ENCODE peak calls at places on chromosome 18, in six cellular contexts. One of them, this sample, is unnamed.

GRCh38 chr18:61891271-61891670 is 1.5 kb downstream of the RNF152 start:
- DNase-seq in lower leg skin: no peak
- DNase-seq in dorsolateral prefrontal cortex: no peak
- DNase-seq in WTC11: no peak
- DNase-seq in coronary artery: no peak
- DNase-seq in mammary epithelial cell: peak
- DNase-seq in this sample: no peak

GRCh38 chr18:23627325-23627724 is 35.4 kb downstream of the ANKRD29 start:
- DNase-seq in lower leg skin: no peak
- DNase-seq in dorsolateral prefrontal cortex: no peak
- DNase-seq in WTC11: no peak
- DNase-seq in coronary artery: no peak
- DNase-seq in mammary epithelial cell: peak
- DNase-seq in this sample: peak

GRCh38 chr18:5463390-5463789 is 80.4 kb downstream of the EPB41L3 start:
- DNase-seq in lower leg skin: peak
- DNase-seq in dorsolateral prefrontal cortex: no peak
- DNase-seq in WTC11: no peak
- DNase-seq in coronary artery: no peak
- DNase-seq in mammary epithelial cell: no peak
- DNase-seq in this sample: peak

GRCh38 chr18:22169011-22169888 is at the start of gene GATA6:
- DNase-seq in lower leg skin: peak
- DNase-seq in dorsolateral prefrontal cortex: no peak
- DNase-seq in WTC11: peak
- DNase-seq in coronary artery: peak
- DNase-seq in mammary epithelial cell: peak
- DNase-seq in this sample: peak

GRCh38 chr18:10010611-10011015 is 96.8 kb downstream of the VAPA start:
- DNase-seq in lower leg skin: peak
- DNase-seq in dorsolateral prefrontal cortex: peak
- DNase-seq in WTC11: no peak
- DNase-seq in coronary artery: peak
- DNase-seq in mammary epithelial cell: peak
- DNase-seq in this sample: peak

GRCh38 chr18:63979409-63979908 is 9.6 kb downstream of the SERPINB8 start:
- DNase-seq in lower leg skin: no peak
- DNase-seq in dorsolateral prefrontal cortex: peak
- DNase-seq in WTC11: peak
- DNase-seq in coronary artery: no peak
- DNase-seq in mammary epithelial cell: peak
- DNase-seq in this sample: no peak

GRCh38 chr18:4125246-4125938 is 329.7 kb downstream of the DLGAP1 start:
- DNase-seq in lower leg skin: no peak
- DNase-seq in dorsolateral prefrontal cortex: no peak
- DNase-seq in WTC11: no peak
- DNase-seq in coronary artery: no peak
- DNase-seq in mammary epithelial cell: no peak
- DNase-seq in this sample: no peak

GRCh38 chr18:68034293-68034692 is 517.8 kb upstream of the DSEL start:
- DNase-seq in lower leg skin: no peak
- DNase-seq in dorsolateral prefrontal cortex: no peak
- DNase-seq in WTC11: no peak
- DNase-seq in coronary artery: no peak
- DNase-seq in mammary epithelial cell: no peak
- DNase-seq in this sample: no peak

GRCh38 chr18:75581336-75582121 is 154.0 kb upstream of the SMIM21 start:
- DNase-seq in lower leg skin: no peak
- DNase-seq in dorsolateral prefrontal cortex: no peak
- DNase-seq in WTC11: no peak
- DNase-seq in coronary artery: no peak
- DNase-seq in mammary epithelial cell: no peak
- DNase-seq in this sample: no peak

GRCh38 chr18:8702668-8703067 is 2.7 kb upstream of the MTCL1 start:
- DNase-seq in lower leg skin: no peak
- DNase-seq in dorsolateral prefrontal cortex: no peak
- DNase-seq in WTC11: no peak
- DNase-seq in coronary artery: no peak
- DNase-seq in mammary epithelial cell: no peak
- DNase-seq in this sample: no peak

GRCh38 chr18:45916302-45916701 is 50.8 kb downstream of the EPG5 start:
- DNase-seq in lower leg skin: no peak
- DNase-seq in dorsolateral prefrontal cortex: no peak
- DNase-seq in WTC11: peak
- DNase-seq in coronary artery: no peak
- DNase-seq in mammary epithelial cell: no peak
- DNase-seq in this sample: no peak

GRCh38 chr18:79627750-79628294 is 51.8 kb upstream of the CTDP1 start:
- DNase-seq in lower leg skin: peak
- DNase-seq in dorsolateral prefrontal cortex: no peak
- DNase-seq in WTC11: no peak
- DNase-seq in coronary artery: no peak
- DNase-seq in mammary epithelial cell: no peak
- DNase-seq in this sample: no peak

GRCh38 chr18:77407733-77408132 is 158.1 kb downstream of the GALR1 start:
- DNase-seq in lower leg skin: no peak
- DNase-seq in dorsolateral prefrontal cortex: no peak
- DNase-seq in WTC11: no peak
- DNase-seq in coronary artery: no peak
- DNase-seq in mammary epithelial cell: no peak
- DNase-seq in this sample: no peak

GRCh38 chr18:10320201-10320600 is 134.2 kb upstream of the APCDD1 start:
- DNase-seq in lower leg skin: peak
- DNase-seq in dorsolateral prefrontal cortex: no peak
- DNase-seq in WTC11: no peak
- DNase-seq in coronary artery: no peak
- DNase-seq in mammary epithelial cell: no peak
- DNase-seq in this sample: no peak

GRCh38 chr18:26719909-26720308 is 145.6 kb downstream of the AQP4 start:
- DNase-seq in lower leg skin: no peak
- DNase-seq in dorsolateral prefrontal cortex: no peak
- DNase-seq in WTC11: no peak
- DNase-seq in coronary artery: no peak
- DNase-seq in mammary epithelial cell: no peak
- DNase-seq in this sample: no peak

GRCh38 chr18:48186861-48187260 is 222.3 kb downstream of the ZBTB7C start:
- DNase-seq in lower leg skin: no peak
- DNase-seq in dorsolateral prefrontal cortex: no peak
- DNase-seq in WTC11: no peak
- DNase-seq in coronary artery: no peak
- DNase-seq in mammary epithelial cell: no peak
- DNase-seq in this sample: no peak

GRCh38 chr18:74373428-74373827 is 57.8 kb downstream of the C18orf63 start:
- DNase-seq in lower leg skin: no peak
- DNase-seq in dorsolateral prefrontal cortex: no peak
- DNase-seq in WTC11: no peak
- DNase-seq in coronary artery: no peak
- DNase-seq in mammary epithelial cell: no peak
- DNase-seq in this sample: no peak

GRCh38 chr18:7021994-7022840 is 95.4 kb downstream of the LAMA1 start:
- DNase-seq in lower leg skin: no peak
- DNase-seq in dorsolateral prefrontal cortex: no peak
- DNase-seq in WTC11: no peak
- DNase-seq in coronary artery: no peak
- DNase-seq in mammary epithelial cell: peak
- DNase-seq in this sample: no peak
- TF ChIP-seq CTCF in lower leg skin: no peak
- TF ChIP-seq CTCF in dorsolateral prefrontal cortex: peak
- TF ChIP-seq CTCF in WTC11: no peak
- TF ChIP-seq CTCF in coronary artery: no peak
- TF ChIP-seq CTCF in mammary epithelial cell: peak
- TF ChIP-seq CTCF in this sample: peak

GRCh38 chr18:66557091-66557490 is 46.8 kb downstream of the CDH19 start:
- DNase-seq in lower leg skin: no peak
- DNase-seq in dorsolateral prefrontal cortex: no peak
- DNase-seq in WTC11: no peak
- DNase-seq in coronary artery: no peak
- DNase-seq in mammary epithelial cell: peak
- DNase-seq in this sample: no peak

GRCh38 chr18:66558773-66559172 is 45.1 kb downstream of the CDH19 start:
- DNase-seq in lower leg skin: no peak
- DNase-seq in dorsolateral prefrontal cortex: no peak
- DNase-seq in WTC11: no peak
- DNase-seq in coronary artery: no peak
- DNase-seq in mammary epithelial cell: peak
- DNase-seq in this sample: no peak

GRCh38 chr18:66562279-66562678 is 41.6 kb downstream of the CDH19 start:
- DNase-seq in lower leg skin: no peak
- DNase-seq in dorsolateral prefrontal cortex: no peak
- DNase-seq in WTC11: no peak
- DNase-seq in coronary artery: no peak
- DNase-seq in mammary epithelial cell: no peak
- DNase-seq in this sample: no peak

GRCh38 chr18:66564236-66564635 is 39.7 kb downstream of the CDH19 start:
- DNase-seq in lower leg skin: no peak
- DNase-seq in dorsolateral prefrontal cortex: no peak
- DNase-seq in WTC11: no peak
- DNase-seq in coronary artery: no peak
- DNase-seq in mammary epithelial cell: no peak
- DNase-seq in this sample: no peak

GRCh38 chr18:66560092-66560491 is 43.8 kb downstream of the CDH19 start:
- DNase-seq in lower leg skin: no peak
- DNase-seq in dorsolateral prefrontal cortex: no peak
- DNase-seq in WTC11: no peak
- DNase-seq in coronary artery: no peak
- DNase-seq in mammary epithelial cell: peak
- DNase-seq in this sample: no peak
- TF ChIP-seq CTCF in lower leg skin: no peak
- TF ChIP-seq CTCF in dorsolateral prefrontal cortex: peak
- TF ChIP-seq CTCF in WTC11: peak
- TF ChIP-seq CTCF in coronary artery: no peak
- TF ChIP-seq CTCF in mammary epithelial cell: peak
- TF ChIP-seq CTCF in this sample: no peak

DNA sequence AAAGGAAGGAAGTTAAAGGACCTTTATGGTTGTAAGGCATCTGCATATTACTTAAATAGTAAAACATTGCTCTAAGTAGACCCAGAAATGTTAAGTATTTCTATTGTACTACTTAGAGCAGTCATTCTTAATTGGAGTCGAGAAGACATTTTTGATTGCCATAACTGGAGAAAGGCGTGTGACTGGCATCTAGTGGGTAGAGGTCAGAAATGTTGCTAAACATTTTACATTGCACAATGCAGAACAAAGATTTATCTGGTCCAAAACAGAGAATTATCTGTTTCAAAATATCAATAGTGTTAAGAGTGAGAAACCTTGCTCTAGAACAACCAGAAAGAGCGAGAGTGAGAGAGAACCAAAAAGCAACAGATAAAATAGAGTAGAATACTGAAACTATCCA is 23.3 kb upstream of the ROCK1 start:
- DNase-seq in lower leg skin: no peak
- DNase-seq in dorsolateral prefrontal cortex: no peak
- DNase-seq in WTC11: no peak
- DNase-seq in coronary artery: no peak
- DNase-seq in mammary epithelial cell: peak
- DNase-seq in this sample: no peak
- TF ChIP-seq CTCF in lower leg skin: no peak
- TF ChIP-seq CTCF in dorsolateral prefrontal cortex: peak
- TF ChIP-seq CTCF in WTC11: no peak
- TF ChIP-seq CTCF in coronary artery: no peak
- TF ChIP-seq CTCF in mammary epithelial cell: peak
- TF ChIP-seq CTCF in this sample: peak

GRCh38 chr18:40293311-40293710 is 1661.7 kb upstream of the PIK3C3 start:
- DNase-seq in lower leg skin: no peak
- DNase-seq in dorsolateral prefrontal cortex: no peak
- DNase-seq in WTC11: no peak
- DNase-seq in coronary artery: no peak
- DNase-seq in mammary epithelial cell: peak
- DNase-seq in this sample: no peak
- TF ChIP-seq CTCF in lower leg skin: no peak
- TF ChIP-seq CTCF in dorsolateral prefrontal cortex: peak
- TF ChIP-seq CTCF in WTC11: no peak
- TF ChIP-seq CTCF in coronary artery: no peak
- TF ChIP-seq CTCF in mammary epithelial cell: peak
- TF ChIP-seq CTCF in this sample: no peak

DNA sequence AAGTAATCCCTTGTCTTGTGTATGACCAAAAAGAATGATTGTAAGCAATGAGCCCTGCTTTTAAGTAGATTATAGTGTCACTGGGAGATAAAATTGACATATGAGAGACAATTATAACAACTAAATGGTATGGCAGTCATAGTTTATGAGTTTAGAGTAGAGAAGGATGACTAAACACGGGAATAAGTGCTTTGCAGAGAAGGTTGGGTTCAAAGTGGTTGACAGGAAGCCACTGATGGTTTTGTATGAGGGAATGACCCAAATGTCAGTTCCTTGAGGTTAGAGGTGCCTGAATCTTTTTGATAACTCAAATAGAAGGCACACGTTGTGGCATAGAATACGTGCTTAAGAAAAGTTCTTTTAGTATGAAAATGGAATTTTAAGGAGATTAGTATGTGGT is 199.7 kb upstream of the TCF4 start:
- DNase-seq in lower leg skin: no peak
- DNase-seq in dorsolateral prefrontal cortex: no peak
- DNase-seq in WTC11: no peak
- DNase-seq in coronary artery: no peak
- DNase-seq in mammary epithelial cell: no peak
- DNase-seq in this sample: no peak
- TF ChIP-seq CTCF in lower leg skin: no peak
- TF ChIP-seq CTCF in dorsolateral prefrontal cortex: no peak
- TF ChIP-seq CTCF in WTC11: no peak
- TF ChIP-seq CTCF in coronary artery: no peak
- TF ChIP-seq CTCF in mammary epithelial cell: no peak
- TF ChIP-seq CTCF in this sample: no peak

DNA sequence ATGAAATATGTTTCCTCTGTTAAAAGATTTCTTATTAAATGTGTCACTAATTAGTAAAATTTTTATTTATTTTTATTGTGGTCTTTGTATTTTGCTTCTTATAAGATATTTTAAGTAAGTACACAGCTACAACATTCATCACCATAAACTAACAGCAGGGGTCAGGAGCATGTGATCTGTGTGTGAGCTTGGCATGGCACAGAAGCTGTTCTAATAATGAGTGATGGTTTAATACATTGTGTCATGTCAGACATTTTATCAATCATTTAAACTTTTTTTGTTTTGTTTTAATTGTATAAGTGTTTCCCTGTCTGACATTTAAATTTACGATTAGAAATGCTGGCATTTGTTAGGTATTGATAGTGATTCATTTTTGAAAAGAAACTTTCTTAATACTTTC is 585.4 kb downstream of the DSC3 start:
- DNase-seq in lower leg skin: no peak
- DNase-seq in dorsolateral prefrontal cortex: no peak
- DNase-seq in WTC11: no peak
- DNase-seq in coronary artery: no peak
- DNase-seq in mammary epithelial cell: no peak
- DNase-seq in this sample: no peak
- TF ChIP-seq CTCF in lower leg skin: no peak
- TF ChIP-seq CTCF in dorsolateral prefrontal cortex: no peak
- TF ChIP-seq CTCF in WTC11: no peak
- TF ChIP-seq CTCF in coronary artery: no peak
- TF ChIP-seq CTCF in mammary epithelial cell: peak
- TF ChIP-seq CTCF in this sample: no peak